ENCODE peak calls at places on chromosomes 11 and 22, in ten cellular contexts. R is gastrocnemius medialis, H is tibial nerve, U is adipocyte, N is endothelial cell of umbilical vein, I is transverse colon, P is BE2C, E is IMR-90, X is hepatocyte, L is iPS DF 6.9. D is an unnamed sample.
A peak's percentile ranks its signal among the peaks of the same experiment; 100 is the strongest.

GRCh38 chr11:79119491-79120284 is 321.1 kb downstream of the TENM4 start:
- DNase-seq in R (no peak), H (no peak), U (no peak), N (no peak), I (no peak), P (peak; percentile 93), E (no peak), X (no peak), L (no peak), D (no peak)

GRCh38 chr22:49169074-49169744 is 658.5 kb downstream of the BRD1 start:
- DNase-seq in R (no peak), H (no peak), U (no peak), N (no peak), I (no peak), P (no peak), E (no peak), X (no peak), L (no peak), D (no peak)

GRCh38 chr22:33789690-33790253 is 130.5 kb downstream of the LARGE1 start:
- DNase-seq in R (no peak), H (no peak), U (no peak), N (no peak), I (no peak), P (no peak), E (no peak), X (no peak), L (no peak), D (no peak)

GRCh38 chr11:116093065-116093464 is 588.9 kb upstream of the CADM1 start:
- DNase-seq in R (no peak), H (no peak), U (no peak), N (no peak), I (no peak), P (no peak), E (no peak), X (no peak), L (no peak), D (no peak)

GRCh38 chr11:63839508-63840355 is 822 bp downstream of the MARK2 start:
- DNase-seq in R (peak; percentile 31), H (no peak), U (peak; percentile 57), N (peak; percentile 23), I (peak; percentile 55), P (no peak), E (no peak), X (no peak), L (no peak), D (no peak)

GRCh38 chr11:105825141-105825540 is 196.9 kb downstream of the MSANTD4 start:
- DNase-seq in R (no peak), H (no peak), U (no peak), N (no peak), I (no peak), P (no peak), E (no peak), X (no peak), L (no peak), D (no peak)

GRCh38 chr11:124075841-124076571 is 34.9 kb upstream of the OR10G7 start:
- DNase-seq in R (no peak), H (no peak), U (peak; percentile 26), N (peak; percentile 14), I (peak; percentile 61), P (peak; percentile 29), E (no peak), X (no peak), L (no peak), D (peak; percentile 12)

GRCh38 chr22:45942787-45943493 is 34.0 kb downstream of the WNT7B start:
- DNase-seq in R (no peak), H (no peak), U (no peak), N (no peak), I (no peak), P (no peak), E (no peak), X (no peak), L (no peak), D (no peak)

GRCh38 chr11:125049393-125049792 is 13.7 kb upstream of the SLC37A2 start:
- DNase-seq in R (no peak), H (no peak), U (no peak), N (no peak), I (no peak), P (no peak), E (no peak), X (no peak), L (no peak), D (no peak)

GRCh38 chr11:122230387-122230760 is 114.4 kb upstream of the BLID start:
- DNase-seq in R (no peak), H (no peak), U (no peak), N (no peak), I (no peak), P (no peak), E (peak; percentile 67), X (no peak), L (no peak), D (no peak)

GRCh38 chr11:34300571-34301295 is 57.1 kb downstream of the ABTB2 start:
- DNase-seq in R (no peak), H (no peak), U (no peak), N (no peak), I (no peak), P (no peak), E (no peak), X (no peak), L (no peak), D (no peak)

GRCh38 chr11:34302046-34302921 is 55.5 kb downstream of the ABTB2 start:
- DNase-seq in R (no peak), H (no peak), U (peak; percentile 86), N (no peak), I (no peak), P (no peak), E (peak; percentile 98), X (no peak), L (no peak), D (no peak)

GRCh38 chr11:34303028-34303427 is 54.8 kb downstream of the ABTB2 start:
- DNase-seq in R (no peak), H (no peak), U (no peak), N (no peak), I (no peak), P (no peak), E (no peak), X (no peak), L (no peak), D (no peak)

GRCh38 chr11:34299284-34299961 is 58.4 kb downstream of the ABTB2 start:
- DNase-seq in R (no peak), H (no peak), U (no peak), N (no peak), I (no peak), P (no peak), E (no peak), X (no peak), L (no peak), D (no peak)

DNA sequence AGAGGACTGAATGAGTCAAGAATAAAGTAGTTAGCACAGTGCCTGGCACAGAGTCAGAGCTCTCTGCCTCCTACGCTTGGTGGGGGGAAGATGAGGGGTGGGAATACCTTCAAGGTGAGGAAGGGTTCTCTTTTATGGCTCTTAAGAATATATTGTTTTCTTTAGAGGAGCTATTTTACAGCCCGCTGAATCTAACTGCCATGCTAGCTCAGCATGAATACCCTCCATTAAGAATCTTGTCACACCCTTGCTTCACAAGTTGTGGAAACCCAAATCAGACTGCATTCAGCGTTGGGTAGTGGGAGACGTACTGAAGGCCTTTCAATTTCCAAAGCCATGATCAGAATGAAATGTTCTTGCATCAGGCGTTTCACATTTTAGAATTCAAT is 57.9 kb downstream of the ABTB2 start:
- DNase-seq in R (no peak), H (no peak), U (no peak), N (no peak), I (no peak), P (no peak), E (no peak), X (no peak), L (no peak), D (no peak)
- H3K4me1 ChIP-seq in R (peaks cover 27% of the 10 kb centered on the region), H (peaks cover 12% of the 10 kb centered on the region), U (peaks cover 18% of the 10 kb centered on the region), N (no peaks in the 10 kb centered on the region), I (no peaks in the 10 kb centered on the region), P (no peaks in the 10 kb centered on the region), E (peaks cover 9% of the 10 kb centered on the region), X (peaks cover 21% of the 10 kb centered on the region), L (peaks cover 2% of the 10 kb centered on the region), D (no peaks in the 10 kb centered on the region)

GRCh38 chr11:73158356-73159051 is 16.4 kb upstream of the FCHSD2 start:
- DNase-seq in R (peak; percentile 8), H (no peak), U (peak; percentile 73), N (no peak), I (no peak), P (no peak), E (peak; percentile 90), X (peak; percentile 65), L (no peak), D (peak; percentile 87)
- H3K4me3 ChIP-seq in R (no peak overlapping the region), H (no peak overlapping the region), U (no peak overlapping the region), N (no peak overlapping the region), I (no peak overlapping the region), P (no peak overlapping the region), E (no peak overlapping the region), X (no peak overlapping the region), L (no peak overlapping the region), D (no peak overlapping the region)

DNA sequence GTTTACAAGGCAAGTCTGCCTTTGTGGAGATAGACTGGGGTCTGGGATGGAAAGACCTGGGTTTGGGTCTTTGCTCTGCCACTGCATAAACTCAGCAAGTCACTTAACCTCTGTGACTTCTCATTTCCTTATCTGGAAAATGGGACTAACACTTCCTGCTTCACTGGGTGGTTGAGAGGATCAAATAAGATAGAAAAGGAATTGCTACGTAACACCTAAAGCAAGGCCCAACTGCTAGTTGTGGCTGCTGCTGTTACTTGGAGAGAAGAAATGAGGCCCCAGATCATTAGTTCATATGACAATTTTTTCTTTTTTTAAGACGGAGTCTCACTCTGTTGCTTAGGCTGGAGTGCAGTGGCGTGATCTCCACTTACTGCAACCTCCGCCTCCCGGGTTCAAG is 5.9 kb downstream of the PTPRJ start:
- DNase-seq in R (no peak), H (no peak), U (no peak), N (no peak), I (no peak), P (no peak), E (no peak), X (no peak), L (no peak), D (no peak)
- H3K4me1 ChIP-seq in R (peaks cover 22% of the 10 kb centered on the region), H (peaks cover 38% of the 10 kb centered on the region), U (peaks cover 19% of the 10 kb centered on the region), N (peaks cover 22% of the 10 kb centered on the region), I (peaks cover 51% of the 10 kb centered on the region), P (no peaks in the 10 kb centered on the region), E (peaks cover 15% of the 10 kb centered on the region), X (peaks cover 31% of the 10 kb centered on the region), L (peaks cover 2% of the 10 kb centered on the region), D (peaks cover 23% of the 10 kb centered on the region)

GRCh38 chr22:24319451-24319850 is 48.8 kb downstream of the SPECC1L start:
- DNase-seq in R (no peak), H (no peak), U (peak; percentile 34), N (peak; percentile 89), I (no peak), P (no peak), E (peak; percentile 74), X (no peak), L (no peak), D (no peak)

GRCh38 chr22:24310969-24311368 is 40.3 kb downstream of the SPECC1L start:
- DNase-seq in R (no peak), H (no peak), U (no peak), N (no peak), I (no peak), P (no peak), E (no peak), X (no peak), L (no peak), D (no peak)

DNA sequence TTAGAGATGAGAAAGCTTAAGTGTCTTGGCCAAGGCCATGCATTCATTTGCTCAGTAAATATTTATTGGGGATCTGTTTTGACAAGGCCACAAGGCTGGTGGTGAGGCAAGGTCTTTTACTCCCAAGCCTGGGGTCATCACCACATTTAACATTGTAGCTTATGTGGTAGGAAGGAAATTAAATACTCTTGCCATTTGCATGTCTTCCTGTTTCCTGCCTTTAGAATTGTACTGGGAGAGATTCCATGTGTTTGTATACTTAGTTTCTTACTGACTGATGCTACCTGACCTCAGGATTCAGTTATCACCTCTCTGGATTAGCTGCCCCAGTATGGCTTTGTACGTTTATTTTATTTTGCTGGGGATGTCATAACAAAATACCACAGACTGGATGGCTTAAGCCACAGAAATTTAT is 44.7 kb downstream of the SPECC1L start:
- DNase-seq in R (no peak), H (no peak), U (no peak), N (peak; percentile 39), I (no peak), P (no peak), E (peak; percentile 89), X (no peak), L (no peak), D (no peak)
- H3K4me3 ChIP-seq in R (no peak overlapping the region), H (no peak overlapping the region), U (no peak overlapping the region), N (no peak overlapping the region), I (no peak overlapping the region), P (no peak overlapping the region), E (no peak overlapping the region), X (no peak overlapping the region), L (no peak overlapping the region), D (no peak overlapping the region)